ENCODE peak calls at places on chromosomes 1 and 21, in four cellular contexts. C is stomach, E is esophagus muscularis mucosa, D is fibroblast of mammary gland. W is an unnamed sample.

GRCh38 chr1:168180148-168180524 is 1.4 kb downstream of the TIPRL start:
- DNase-seq in E (no peak), D (peak), C (no peak), W (no peak)

GRCh38 chr21:18744840-18745239 is 341.3 kb upstream of the TMPRSS15 start:
- DNase-seq in C (no peak), D (no peak), E (no peak), W (no peak)

GRCh38 chr1:229407206-229408026 is 26.5 kb downstream of the ACTA1 start:
- DNase-seq in E (no peak), D (no peak), C (no peak), W (no peak)

GRCh38 chr1:227733751-227734545 is 1.2 kb downstream of the JMJD4 start:
- DNase-seq in D (no peak), C (no peak), E (no peak), W (no peak)

GRCh38 chr1:23619299-23620188 is 60.2 kb upstream of the ID3 start:
- DNase-seq in D (no peak), E (no peak), C (peak), W (no peak)

GRCh38 chr1:21139601-21140000 is 37.1 kb downstream of the EIF4G3 start:
- DNase-seq in C (no peak), D (no peak), E (no peak), W (no peak)

GRCh38 chr1:218299416-218299815 is 14.3 kb downstream of the RRP15 start:
- DNase-seq in D (peak), E (no peak), C (no peak), W (no peak)

GRCh38 chr1:232629250-232630046 is 485 bp downstream of the SIPA1L2 start:
- DNase-seq in C (no peak), E (no peak), D (peak), W (no peak)

GRCh38 chr21:45317401-45318145 is 29.9 kb upstream of the POFUT2 start:
- DNase-seq in D (peak), C (no peak), E (no peak), W (no peak)

GRCh38 chr1:19484793-19485361 is 462 bp downstream of the CAPZB start:
- DNase-seq in C (no peak), E (no peak), D (no peak), W (peak)

GRCh38 chr1:153573351-153573750 is 7.7 kb upstream of the S100A2 start:
- DNase-seq in C (no peak), E (no peak), D (peak), W (no peak)

GRCh38 chr1:176046926-176047325 is 160.2 kb downstream of the COP1 start:
- DNase-seq in E (no peak), D (no peak), C (no peak), W (no peak)

GRCh38 chr1:245837741-245838140 is 669.3 kb downstream of the SMYD3 start:
- DNase-seq in E (no peak), D (peak), C (no peak), W (no peak)

GRCh38 chr1:151977662-151978230 is 15.9 kb downstream of the S100A10 start:
- DNase-seq in E (no peak), C (no peak), D (no peak), W (no peak)

GRCh38 chr1:198352975-198353695 is 187.3 kb downstream of the ATP6V1G3 start:
- DNase-seq in C (no peak), D (no peak), E (no peak), W (no peak)

GRCh38 chr1:211634461-211634860 is 41.0 kb downstream of the NEK2 start:
- DNase-seq in C (no peak), D (no peak), E (no peak), W (no peak)

GRCh38 chr1:24427469-24427862 is 11.9 kb downstream of the NIPAL3 start:
- DNase-seq in E (no peak), D (no peak), C (no peak), W (no peak)

GRCh38 chr1:10456079-10456478 is 6.2 kb downstream of the CORT start:
- DNase-seq in D (no peak), C (no peak), E (no peak), W (no peak)
- TF ChIP-seq CTCF in D (no peak), C (no peak), E (no peak), W (no peak)

GRCh38 chr1:47725000-47725731 is 272.0 kb downstream of the TRABD2B start:
- DNase-seq in E (no peak), D (no peak), C (no peak), W (no peak)
- TF ChIP-seq CTCF in E (no peak), D (no peak), C (no peak), W (no peak)

DNA sequence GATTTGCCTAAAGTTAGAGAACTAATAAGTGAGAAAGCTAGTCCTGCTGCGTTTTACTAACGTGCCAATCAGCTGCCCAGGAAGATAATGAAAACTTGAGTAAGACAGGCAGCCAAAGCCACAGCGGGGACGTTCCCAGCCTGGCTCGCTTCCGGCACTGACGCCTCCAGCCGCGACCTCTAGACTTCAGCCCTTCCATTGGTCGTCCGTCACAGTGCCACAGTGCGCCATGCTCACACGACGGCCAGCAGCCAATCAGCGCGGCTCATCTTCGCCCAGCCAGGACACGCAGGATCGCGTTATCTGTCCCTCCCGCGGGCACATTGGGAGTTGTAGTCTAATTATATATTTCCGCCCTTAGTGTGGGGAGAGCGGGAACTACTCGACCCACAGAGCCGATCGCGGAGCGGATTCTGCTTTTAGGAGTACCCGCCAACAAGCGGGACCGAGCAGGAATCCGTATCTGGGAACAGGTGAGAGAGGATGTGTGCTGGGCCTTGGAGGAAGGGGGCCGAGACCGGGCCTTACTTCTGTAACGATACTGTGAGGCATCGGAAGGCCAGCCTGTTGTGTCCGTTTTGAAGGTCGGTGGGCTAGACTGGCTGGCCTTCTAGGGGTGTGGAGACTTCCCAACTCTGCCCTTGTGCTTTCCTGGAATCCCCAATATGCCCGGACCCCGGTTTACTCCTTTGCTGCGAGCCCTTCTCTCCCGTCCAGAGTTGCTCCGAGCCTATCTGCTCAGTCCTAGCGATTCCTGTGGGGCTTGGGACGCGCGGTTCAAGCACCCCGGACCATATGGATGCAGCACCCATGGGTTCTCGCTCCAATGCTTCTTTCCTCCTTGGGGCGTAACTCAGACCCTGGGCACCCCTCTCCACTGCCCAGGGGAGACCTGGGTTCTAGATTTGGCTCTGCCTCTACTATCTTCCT is at the start of gene FDPS:
- DNase-seq in D (peak), C (peak), E (peak), W (peak)
- TF ChIP-seq CTCF in D (no peak), C (no peak), E (no peak), W (no peak)

GRCh38 chr1:114623364-114623763 is 41.9 kb upstream of the BCAS2 start:
- DNase-seq in C (no peak), D (no peak), E (no peak), W (no peak)

GRCh38 chr1:114618606-114619005 is 37.2 kb upstream of the BCAS2 start:
- DNase-seq in E (no peak), D (no peak), C (no peak), W (no peak)

DNA sequence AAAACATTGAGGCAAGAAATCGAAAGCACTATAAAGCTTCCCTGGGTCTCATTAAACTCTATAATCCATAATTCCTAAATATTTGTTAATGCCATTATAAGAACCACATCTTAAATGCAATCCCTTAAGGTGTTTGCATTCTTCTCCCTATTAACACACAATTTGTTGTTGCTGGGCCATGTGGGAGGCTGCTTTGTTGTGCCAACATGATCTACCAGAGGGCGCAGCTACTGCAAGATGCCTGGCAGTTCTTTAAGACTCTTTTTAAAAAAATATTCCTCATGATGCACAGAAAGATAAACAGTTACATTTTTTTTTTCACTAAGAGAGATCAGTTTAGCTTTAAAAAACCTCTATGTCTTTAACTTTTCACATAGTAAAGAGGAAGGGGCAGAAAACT is 39.0 kb upstream of the BCAS2 start:
- DNase-seq in D (no peak), C (no peak), E (no peak), W (no peak)
- TF ChIP-seq CTCF in D (no peak), C (no peak), E (no peak), W (peak)

GRCh38 chr21:17674106-17674505 is 61.4 kb upstream of the BTG3 start:
- DNase-seq in C (no peak), D (no peak), E (no peak), W (no peak)
- TF ChIP-seq CTCF in C (no peak), D (no peak), E (no peak), W (no peak)

GRCh38 chr1:10629816-10630571 is 155.2 kb downstream of the PEX14 start:
- DNase-seq in C (no peak), D (no peak), E (no peak), W (no peak)
- TF ChIP-seq CTCF in C (no peak), D (no peak), E (no peak), W (no peak)

W was measured in osteocyte.